ENCODE peak calls at places on chromosomes 3 and 15, in ten cellular contexts. F is H9, I is GM20000, K is GM06990, B is heart left ventricle, Y is nephron progenitor cell, O is mucosa of descending colon, Z is AG04450, M is NB4, W is tibial artery. S is an unnamed sample.

GRCh38 chr15:31434418-31435255 is 108.0 kb downstream of the KLF13 start:
- DNase-seq in F (no peak), I (peak), K (peak), B (peak), Y (no peak), O (peak), Z (peak), M (peak), W (peak), S (no peak)

GRCh38 chr3:73409405-73409804 is 215.3 kb downstream of the PDZRN3 start:
- DNase-seq in F (no peak), I (no peak), K (no peak), B (no peak), Y (no peak), O (no peak), Z (no peak), M (no peak), W (no peak), S (no peak)

GRCh38 chr3:62622553-62623174 is 249.3 kb upstream of the FEZF2 start:
- DNase-seq in F (no peak), I (peak), K (no peak), B (no peak), Y (peak), O (no peak), Z (peak), M (peak), W (no peak), S (no peak)

GRCh38 chr15:55846108-55846707 is 103.3 kb upstream of the PRTG start:
- DNase-seq in F (peak), I (peak), K (peak), B (no peak), Y (peak), O (no peak), Z (peak), M (peak), W (no peak), S (no peak)

GRCh38 chr3:185744997-185745843 is 79.6 kb downstream of the IGF2BP2 start:
- DNase-seq in F (no peak), I (peak), K (peak), B (no peak), Y (peak), O (no peak), Z (peak), M (peak), W (no peak), S (no peak)

GRCh38 chr3:194255252-194256039 is 95.7 kb downstream of the CPN2 start:
- DNase-seq in F (no peak), I (peak), K (peak), B (peak), Y (peak), O (peak), Z (no peak), M (peak), W (peak), S (no peak)

GRCh38 chr15:71598741-71599140 is 211.6 kb upstream of the NR2E3 start:
- DNase-seq in F (no peak), I (no peak), K (no peak), B (no peak), Y (no peak), O (no peak), Z (no peak), M (no peak), W (no peak), S (no peak)

GRCh38 chr15:29458361-29458760 is 188.7 kb upstream of the NSMCE3 start:
- DNase-seq in F (no peak), I (no peak), K (no peak), B (no peak), Y (no peak), O (no peak), Z (no peak), M (no peak), W (no peak), S (no peak)

GRCh38 chr15:33852094-33852493 is 116.2 kb upstream of the CHRM5 start:
- DNase-seq in F (no peak), I (no peak), K (no peak), B (no peak), Y (no peak), O (no peak), Z (no peak), M (no peak), W (no peak), S (no peak)

GRCh38 chr3:49803464-49804140 is 541 bp downstream of the INKA1 start:
- DNase-seq in F (peak), I (peak), K (peak), B (no peak), Y (peak), O (peak), Z (no peak), M (peak), W (no peak), S (no peak)

GRCh38 chr3:64971584-64971983 is 283.8 kb upstream of the ADAMTS9 start:
- DNase-seq in F (no peak), I (no peak), K (no peak), B (no peak), Y (no peak), O (no peak), Z (no peak), M (no peak), W (no peak), S (no peak)

GRCh38 chr3:26307805-26308204 is 314.8 kb upstream of the LRRC3B start:
- DNase-seq in F (no peak), I (no peak), K (no peak), B (no peak), Y (no peak), O (no peak), Z (no peak), M (no peak), W (no peak), S (no peak)

GRCh38 chr3:159913712-159914414 is 74.8 kb upstream of the IL12A start:
- DNase-seq in F (no peak), I (no peak), K (no peak), B (no peak), Y (no peak), O (no peak), Z (no peak), M (no peak), W (no peak), S (no peak)

GRCh38 chr3:80000022-80000421 is 232.2 kb upstream of the ROBO1 start:
- DNase-seq in F (no peak), I (no peak), K (no peak), B (no peak), Y (no peak), O (no peak), Z (no peak), M (no peak), W (no peak), S (no peak)

DNA sequence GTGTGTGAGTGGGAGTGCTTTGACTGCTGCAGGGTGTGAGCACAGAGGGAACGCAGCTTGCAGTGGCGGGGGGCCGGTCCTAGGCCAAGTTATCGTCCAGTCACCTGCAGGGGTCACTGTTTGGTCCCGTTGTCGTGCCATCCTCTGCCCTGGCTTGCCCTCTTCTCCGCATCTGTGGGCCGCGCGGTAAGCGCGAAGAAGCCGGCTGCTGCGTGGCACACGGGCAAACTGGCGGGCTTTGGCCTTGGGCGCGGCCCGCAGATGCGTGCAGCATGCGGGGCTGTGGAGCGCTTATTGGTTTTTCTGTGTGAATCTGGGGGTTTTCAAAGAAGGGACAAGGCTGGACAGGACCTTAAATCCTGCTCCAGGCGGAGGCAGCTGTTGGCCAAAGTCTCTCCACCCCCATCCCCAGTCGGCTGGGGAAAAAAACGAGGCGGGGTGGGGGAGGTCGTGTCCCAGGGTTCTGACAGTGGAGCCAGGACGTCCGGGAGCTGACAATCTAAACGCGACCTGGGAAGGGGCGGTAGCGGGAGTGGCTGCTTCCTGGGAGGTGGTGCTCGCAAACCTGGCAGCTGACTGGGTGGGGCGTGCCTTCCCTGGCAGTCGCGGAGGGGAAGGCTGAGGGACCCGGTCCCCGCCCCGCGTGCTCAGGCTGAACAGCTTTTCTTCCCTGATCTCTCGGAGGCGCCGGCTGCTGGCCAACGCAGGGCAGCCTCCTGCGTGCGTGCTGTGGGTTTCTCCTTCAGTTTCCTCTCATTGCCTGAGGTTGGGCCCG is 39.7 kb upstream of the VEPH1 start:
- DNase-seq in F (peak), I (no peak), K (no peak), B (peak), Y (peak), O (peak), Z (peak), M (no peak), W (peak), S (peak)
- TF ChIP-seq CTCF in F (peak), I (no peak), K (no peak), B (no peak), Y (no peak), O (no peak), Z (peak), M (no peak), W (peak), S (peak)

DNA sequence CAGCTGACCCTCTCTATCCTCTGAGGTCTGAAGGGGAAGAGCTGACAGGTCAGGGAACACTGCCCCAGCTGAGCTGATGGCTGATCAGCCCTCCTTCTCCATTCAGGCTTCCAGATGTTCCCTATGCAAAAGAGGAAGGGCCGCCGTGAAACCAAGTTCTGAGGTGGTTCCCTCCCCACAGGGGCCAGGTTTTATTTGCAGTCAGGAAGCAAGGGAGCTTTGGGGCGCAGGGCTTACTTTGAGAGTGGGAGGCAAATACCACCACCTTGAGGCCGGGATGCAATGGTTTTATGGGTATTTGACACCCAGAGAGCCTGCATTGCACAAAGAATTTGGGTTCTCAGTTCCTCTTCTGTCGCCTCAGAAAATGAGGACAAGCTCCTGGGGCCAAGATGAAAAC is 186.9 kb downstream of the ARRDC4 start:
- DNase-seq in F (no peak), I (no peak), K (no peak), B (no peak), Y (no peak), O (no peak), Z (no peak), M (peak), W (no peak), S (no peak)
- TF ChIP-seq CTCF in F (no peak), I (no peak), K (no peak), B (no peak), Y (no peak), O (no peak), Z (no peak), M (peak), W (no peak), S (no peak)

GRCh38 chr3:134838599-134838998 is 43.5 kb downstream of the EPHB1 start:
- DNase-seq in F (no peak), I (no peak), K (no peak), B (no peak), Y (no peak), O (no peak), Z (no peak), M (peak), W (no peak), S (no peak)
- TF ChIP-seq CTCF in F (peak), I (peak), K (peak), B (peak), Y (peak), O (no peak), Z (peak), M (peak), W (no peak), S (peak)

DNA sequence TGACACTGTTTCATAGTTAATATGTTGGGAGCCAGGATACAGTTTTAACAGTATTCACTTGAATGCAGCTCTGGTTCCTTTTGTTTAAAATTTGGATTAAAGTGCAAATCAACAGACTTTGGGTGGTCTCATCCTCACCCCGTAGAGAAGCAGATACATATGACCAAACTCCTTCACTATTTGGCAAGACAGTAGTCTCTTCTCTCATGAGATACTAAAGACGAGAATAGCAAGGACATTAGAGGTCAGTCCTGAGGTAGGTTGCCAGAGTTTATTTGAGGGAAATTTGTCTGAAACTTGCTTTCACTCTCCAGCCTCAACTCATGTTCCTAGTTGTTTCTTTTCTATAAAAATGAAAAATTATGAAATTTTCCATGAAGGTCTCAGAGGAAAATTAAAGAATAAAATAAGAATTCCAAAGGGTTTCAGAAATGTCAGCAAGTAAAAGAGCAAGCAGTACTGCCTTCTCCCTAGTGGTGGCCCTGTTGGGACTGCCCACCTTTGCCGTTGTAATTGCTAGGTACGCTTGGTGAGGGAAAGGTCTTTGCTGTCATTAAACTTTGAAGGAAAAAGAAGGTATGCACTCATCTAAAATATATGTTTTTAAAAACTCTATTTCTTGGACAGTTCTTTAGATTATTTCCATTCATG is 111.2 kb downstream of the CMSS1 start:
- DNase-seq in F (no peak), I (no peak), K (no peak), B (no peak), Y (no peak), O (no peak), Z (no peak), M (no peak), W (no peak), S (no peak)
- TF ChIP-seq CTCF in F (peak), I (no peak), K (no peak), B (no peak), Y (no peak), O (no peak), Z (no peak), M (no peak), W (no peak), S (peak)

GRCh38 chr15:78925956-78926743 is 18.7 kb downstream of the CTSH start:
- DNase-seq in F (no peak), I (no peak), K (no peak), B (no peak), Y (no peak), O (no peak), Z (no peak), M (no peak), W (no peak), S (no peak)
- TF ChIP-seq CTCF in F (no peak), I (no peak), K (no peak), B (no peak), Y (no peak), O (no peak), Z (no peak), M (no peak), W (no peak), S (no peak)

GRCh38 chr15:70152070-70152480 is 54.4 kb upstream of the TLE3 start:
- DNase-seq in F (no peak), I (no peak), K (no peak), B (no peak), Y (no peak), O (no peak), Z (no peak), M (peak), W (no peak), S (no peak)
- TF ChIP-seq CTCF in F (no peak), I (no peak), K (no peak), B (no peak), Y (no peak), O (no peak), Z (no peak), M (no peak), W (no peak), S (no peak)